ENCODE peak calls at places on chromosomes 2 and 18, in eight cellular contexts. A is A549; Z is AG10803; Y is foreskin fibroblast; B is CD8-positive, alpha-beta memory T cell; I is mucosa of descending colon; M is sigmoid colon; T is heart left ventricle. P is an unnamed sample.

GRCh38 chr18:74942319-74942910 is 266.5 kb downstream of the PTGR3 start:
- DNase-seq in A (no peak), Z (no peak), Y (no peak), B (no peak), I (no peak), M (no peak), T (no peak), P (no peak)

GRCh38 chr2:239253705-239254104 is 147.1 kb downstream of the HDAC4 start:
- DNase-seq in A (no peak), Z (no peak), Y (no peak), B (no peak), I (no peak), M (no peak), T (no peak), P (no peak)

GRCh38 chr18:29147944-29148343 is 971.0 kb upstream of the CDH2 start:
- DNase-seq in A (no peak), Z (peak; percentile 78), Y (peak; percentile 32), B (no peak), I (no peak), M (no peak), T (no peak), P (no peak)

GRCh38 chr2:241123816-241124536 is 21.9 kb upstream of the MTERF4 start:
- DNase-seq in A (no peak), Z (no peak), Y (no peak), B (no peak), I (peak; percentile 74), M (peak; percentile 52), T (no peak), P (no peak)

GRCh38 chr2:8059255-8059654 is 622.6 kb upstream of the ID2 start:
- DNase-seq in A (no peak), Z (no peak), Y (no peak), B (no peak), I (no peak), M (no peak), T (no peak), P (no peak)

GRCh38 chr2:36693825-36694224 is 2.7 kb upstream of the VIT start:
- DNase-seq in A (no peak), Z (no peak), Y (no peak), B (no peak), I (no peak), M (no peak), T (no peak), P (no peak)

GRCh38 chr2:35688298-35688697 is 667.3 kb upstream of the CRIM1 start:
- DNase-seq in A (no peak), Z (no peak), Y (no peak), B (no peak), I (no peak), M (no peak), T (no peak), P (no peak)

GRCh38 chr2:75548036-75548573 is 12.6 kb downstream of the EVA1A start:
- DNase-seq in A (no peak), Z (no peak), Y (no peak), B (no peak), I (no peak), M (no peak), T (peak; percentile 32), P (no peak)

GRCh38 chr2:54771166-54771565 is 47.7 kb downstream of the EML6 start:
- DNase-seq in A (no peak), Z (peak; percentile 40), Y (peak; percentile 39), B (no peak), I (no peak), M (no peak), T (no peak), P (no peak)

GRCh38 chr2:74226648-74227213 is 28.3 kb downstream of the MTHFD2 start:
- DNase-seq in A (no peak), Z (no peak), Y (no peak), B (no peak), I (no peak), M (no peak), T (peak; percentile 80), P (no peak)

GRCh38 chr2:185578293-185578692 is 160.3 kb upstream of the FSIP2 start:
- DNase-seq in A (no peak), Z (no peak), Y (no peak), B (no peak), I (no peak), M (no peak), T (no peak), P (no peak)

GRCh38 chr18:69402219-69402989 is 1.7 kb downstream of the DOK6 start:
- DNase-seq in A (no peak), Z (no peak), Y (no peak), B (no peak), I (no peak), M (peak; percentile 51), T (peak; percentile 13), P (no peak)

GRCh38 chr18:69400253-69400975 is at the start of gene DOK6:
- DNase-seq in A (peak; percentile 12), Z (peak; percentile 55), Y (peak; percentile 43), B (no peak), I (peak; percentile 29), M (peak; percentile 64), T (peak; percentile 75), P (peak; percentile 37)

GRCh38 chr18:69399253-69399652 is 1.4 kb upstream of the DOK6 start:
- DNase-seq in A (no peak), Z (no peak), Y (no peak), B (no peak), I (no peak), M (no peak), T (no peak), P (no peak)

GRCh38 chr18:69400976-69401474 is 337 bp downstream of the DOK6 start:
- DNase-seq in A (peak; percentile 2), Z (peak; percentile 26), Y (peak; percentile 18), B (no peak), I (peak; percentile 23), M (peak; percentile 50), T (peak; percentile 29), P (no peak)

GRCh38 chr18:69401475-69402218 is 959 bp downstream of the DOK6 start:
- DNase-seq in A (peak; percentile 2), Z (peak; percentile 14), Y (peak; percentile 6), B (no peak), I (no peak), M (peak; percentile 56), T (no peak), P (no peak)
- H3K4me3 ChIP-seq in A (peak overlapping the region; percentile 49), Z (peak overlapping the region; percentile 66), Y (peak overlapping the region; percentile 49), B (no peak overlapping the region), I (no peak overlapping the region), M (peak overlapping the region; percentile 49), T (peak overlapping the region; percentile 73), P (peak overlapping the region; percentile 59)

GRCh38 chr2:173357351-173357750 is 2.7 kb downstream of the CDCA7 start:
- DNase-seq in A (no peak), Z (no peak), Y (no peak), B (no peak), I (no peak), M (no peak), T (no peak), P (no peak)
- H3K4me3 ChIP-seq in A (no peak overlapping the region), Z (no peak overlapping the region), Y (no peak overlapping the region), B (no peak overlapping the region), I (no peak overlapping the region), M (no peak overlapping the region), T (no peak overlapping the region), P (no peak overlapping the region)

GRCh38 chr2:10267551-10268465 is 34.9 kb upstream of the HPCAL1 start:
- DNase-seq in A (no peak), Z (no peak), Y (no peak), B (no peak), I (peak; percentile 87), M (peak; percentile 49), T (peak; percentile 79), P (no peak)

GRCh38 chr2:10265328-10266132 is 37.2 kb upstream of the HPCAL1 start:
- DNase-seq in A (no peak), Z (peak; percentile 34), Y (peak; percentile 9), B (no peak), I (peak; percentile 25), M (peak; percentile 60), T (no peak), P (no peak)

GRCh38 chr2:10266133-10266620 is 36.5 kb upstream of the HPCAL1 start:
- DNase-seq in A (no peak), Z (peak; percentile 58), Y (peak; percentile 34), B (no peak), I (no peak), M (peak; percentile 22), T (no peak), P (no peak)

GRCh38 chr2:10267036-10267435 is 35.7 kb upstream of the HPCAL1 start:
- DNase-seq in A (no peak), Z (no peak), Y (no peak), B (no peak), I (no peak), M (peak; percentile 40), T (no peak), P (no peak)

DNA sequence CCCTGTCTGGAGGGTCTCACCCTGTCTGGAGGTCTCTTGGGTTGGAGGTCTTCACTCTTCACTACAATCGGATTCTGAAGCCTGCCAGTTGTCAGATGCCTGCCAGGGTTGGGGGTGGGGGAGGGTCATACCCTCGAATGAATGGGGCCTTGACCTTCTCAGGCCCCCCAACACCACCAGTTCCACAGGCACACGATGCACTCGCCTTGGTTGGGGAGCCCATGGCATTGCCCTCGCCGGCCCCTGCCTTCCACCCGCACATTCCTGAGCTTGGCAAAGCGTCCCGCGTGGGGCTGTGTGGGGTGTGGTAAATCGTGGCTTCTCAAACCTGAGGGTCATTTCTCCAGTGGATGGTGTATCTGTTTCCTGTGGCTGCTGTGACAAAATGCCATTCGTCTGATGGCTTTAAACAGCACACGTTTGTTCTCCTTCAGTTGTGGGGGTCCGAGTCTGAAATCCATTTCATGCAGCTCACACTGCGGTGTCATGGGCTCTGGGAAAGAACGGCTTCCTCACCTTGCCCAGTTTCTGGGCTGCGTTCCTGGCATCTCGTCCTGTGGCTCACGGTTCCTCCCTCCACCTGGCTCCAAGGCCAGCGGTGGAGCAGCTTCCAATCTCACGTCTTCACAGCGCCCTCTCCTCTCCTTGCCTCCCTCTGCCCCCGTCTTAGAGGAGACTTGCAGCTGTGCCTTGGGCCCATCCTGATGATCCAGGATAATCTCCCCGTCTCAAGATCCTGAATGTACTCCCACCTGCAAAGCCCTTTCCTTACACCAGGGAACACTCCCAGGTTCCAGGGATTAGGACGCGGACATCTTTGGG is 38.0 kb upstream of the HPCAL1 start:
- DNase-seq in A (no peak), Z (no peak), Y (no peak), B (no peak), I (no peak), M (peak; percentile 29), T (no peak), P (no peak)
- H3K4me3 ChIP-seq in A (no peak overlapping the region), Z (no peak overlapping the region), Y (no peak overlapping the region), B (no peak overlapping the region), I (no peak overlapping the region), M (no peak overlapping the region), T (no peak overlapping the region), P (no peak overlapping the region)

GRCh38 chr2:38750011-38750792 is 959 bp downstream of the SRSF7 start:
- DNase-seq in A (no peak), Z (peak; percentile 32), Y (peak; percentile 39), B (peak; percentile 56), I (peak; percentile 80), M (peak; percentile 81), T (peak; percentile 73), P (no peak)

GRCh38 chr2:38747007-38747424 is 4.1 kb downstream of the SRSF7 start:
- DNase-seq in A (no peak), Z (no peak), Y (no peak), B (no peak), I (no peak), M (no peak), T (no peak), P (no peak)

GRCh38 chr2:38748857-38749804 is 2.0 kb downstream of the SRSF7 start:
- DNase-seq in A (no peak), Z (no peak), Y (no peak), B (no peak), I (no peak), M (no peak), T (no peak), P (no peak)

GRCh38 chr2:38748391-38748790 is 2.8 kb downstream of the SRSF7 start:
- DNase-seq in A (no peak), Z (no peak), Y (no peak), B (no peak), I (no peak), M (no peak), T (no peak), P (no peak)

GRCh38 chr2:38747819-38748218 is 3.3 kb downstream of the SRSF7 start:
- DNase-seq in A (no peak), Z (no peak), Y (no peak), B (no peak), I (no peak), M (no peak), T (no peak), P (no peak)
- H3K4me3 ChIP-seq in A (no peak overlapping the region), Z (no peak overlapping the region), Y (no peak overlapping the region), B (no peak overlapping the region), I (no peak overlapping the region), M (no peak overlapping the region), T (no peak overlapping the region), P (no peak overlapping the region)